ENCODE peak calls at places on chromosomes 6 and 20, in seven cellular contexts. W is lower leg skin, L is progenitor cell of endocrine pancreas, F is glutamatergic neuron, K is ovary, X is upper lobe of right lung, U is tibial artery. V is an unnamed sample.
A peak's percentile ranks its signal among the peaks of the same experiment; 100 is the strongest.

GRCh38 chr20:55348201-55348600 is 657.1 kb downstream of the CBLN4 start:
- DNase-seq in K (no peak), U (no peak), X (no peak), L (no peak), W (no peak), F (no peak), V (no peak)

GRCh38 chr6:47283993-47284392 is 25.7 kb downstream of the TNFRSF21 start:
- DNase-seq in X (no peak), W (no peak), U (no peak), K (no peak), L (no peak), F (no peak), V (no peak)

GRCh38 chr20:44618318-44618731 is 33.2 kb downstream of the ADA start:
- DNase-seq in K (peak; percentile 45), F (no peak), U (no peak), L (no peak), X (peak; percentile 66), W (no peak), V (no peak)

GRCh38 chr6:92354270-92354831 is 1065.0 kb downstream of the EPHA7 start:
- DNase-seq in F (no peak), W (no peak), K (no peak), L (no peak), U (no peak), X (no peak), V (no peak)

GRCh38 chr6:53529324-53530036 is 15.4 kb downstream of the GCLC start:
- DNase-seq in L (no peak), X (no peak), U (no peak), K (no peak), F (peak; percentile 19), W (no peak), V (no peak)

GRCh38 chr6:89605861-89606260 is 32.7 kb downstream of the LYRM2 start:
- DNase-seq in F (no peak), L (no peak), W (no peak), X (no peak), K (no peak), U (no peak), V (no peak)

GRCh38 chr6:151413372-151414145 is 22.2 kb upstream of the ZBTB2 start:
- DNase-seq in K (no peak), W (no peak), U (no peak), L (no peak), F (no peak), X (no peak), V (no peak)

GRCh38 chr6:108850669-108851467 is 2.6 kb downstream of the ARMC2 start:
- DNase-seq in U (peak; percentile 64), W (no peak), L (no peak), X (no peak), K (peak; percentile 45), F (no peak), V (no peak)

GRCh38 chr20:3704085-3704484 is 8.3 kb downstream of the SIGLEC1 start:
- DNase-seq in W (no peak), F (no peak), U (no peak), L (no peak), X (peak; percentile 55), K (no peak), V (no peak)

GRCh38 chr6:137641474-137642077 is 147.4 kb upstream of the OLIG3 start:
- DNase-seq in W (peak; percentile 89), X (peak; percentile 67), K (peak; percentile 73), F (peak; percentile 56), L (peak; percentile 46), U (peak; percentile 69), V (peak; percentile 58)

GRCh38 chr20:44738779-44739477 is 6.7 kb upstream of the KCNK15 start:
- DNase-seq in F (peak; percentile 59), K (peak; percentile 57), L (no peak), W (no peak), X (no peak), U (peak; percentile 72), V (peak; percentile 79)

GRCh38 chr20:25247100-25247665 is 702 bp upstream of the PYGB start:
- DNase-seq in W (peak; percentile 93), L (peak; percentile 25), X (peak; percentile 82), U (peak; percentile 82), F (peak; percentile 71), K (peak; percentile 61), V (peak; percentile 73)

GRCh38 chr20:44475694-44476560 is at the start of gene TTPAL:
- DNase-seq in K (peak; percentile 95), W (peak; percentile 97), U (peak; percentile 82), F (peak; percentile 90), L (peak; percentile 79), X (peak; percentile 96), V (peak; percentile 78)

GRCh38 chr6:100721256-100721655 is 159.9 kb downstream of the ASCC3 start:
- DNase-seq in F (no peak), K (no peak), X (no peak), W (no peak), U (no peak), L (no peak), V (no peak)

GRCh38 chr6:159908535-159908934 is 17.7 kb downstream of the MAS1 start:
- DNase-seq in K (no peak), X (no peak), U (no peak), L (no peak), F (no peak), W (no peak), V (no peak)

GRCh38 chr6:109925060-109925459 is 53.1 kb upstream of the GPR6 start:
- DNase-seq in F (no peak), U (no peak), L (no peak), X (no peak), W (peak; percentile 15), K (no peak), V (no peak)

GRCh38 chr6:27168108-27168507 is 79.4 kb upstream of the PRSS16 start:
- DNase-seq in U (no peak), W (no peak), L (no peak), K (no peak), X (no peak), F (no peak), V (no peak)

GRCh38 chr20:51639206-51639832 is 96.8 kb upstream of the NFATC2 start:
- DNase-seq in X (no peak), U (peak; percentile 76), F (peak; percentile 89), W (peak; percentile 93), L (peak; percentile 69), K (peak; percentile 83), V (peak; percentile 69)

DNA sequence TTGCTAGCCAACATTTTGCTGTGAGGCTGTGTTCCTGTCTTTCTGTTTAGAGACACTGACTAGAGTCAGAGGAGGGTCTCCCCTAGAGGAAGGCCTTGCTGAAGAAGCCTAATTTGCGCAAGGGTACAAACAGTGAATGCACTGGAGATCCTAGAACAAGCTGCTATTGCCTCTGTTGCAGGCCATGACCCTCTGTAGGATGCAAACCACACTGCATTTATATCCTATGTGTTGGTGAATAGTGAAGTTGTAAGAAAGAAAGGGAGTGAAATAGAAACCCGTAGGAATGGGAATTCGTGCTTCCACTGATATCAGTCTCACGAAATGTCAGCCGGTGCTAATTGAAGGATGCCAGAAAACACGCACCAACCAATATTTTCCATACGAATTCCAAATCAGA is 88.2 kb downstream of the GJA1 start:
- DNase-seq in L (no peak), U (no peak), X (no peak), F (no peak), W (no peak), K (no peak), V (no peak)
- TF ChIP-seq CTCF in L (no peak), U (no peak), X (no peak), F (no peak), W (no peak), K (no peak), V (no peak)

GRCh38 chr6:30112402-30113376 is at the start of gene TRIM31:
- DNase-seq in X (no peak), U (no peak), L (no peak), F (no peak), W (no peak), K (no peak), V (no peak)

GRCh38 chr6:30113377-30113759 is 478 bp upstream of the TRIM31 start:
- DNase-seq in W (no peak), K (no peak), U (no peak), F (no peak), X (no peak), L (no peak), V (no peak)

GRCh38 chr6:30113843-30114242 is 953 bp upstream of the TRIM31 start:
- DNase-seq in F (no peak), L (no peak), K (no peak), X (no peak), W (no peak), U (no peak), V (no peak)

GRCh38 chr6:30121446-30122065 is 8.7 kb upstream of the TRIM31 start:
- DNase-seq in L (no peak), U (no peak), X (no peak), F (no peak), K (no peak), W (no peak), V (no peak)

GRCh38 chr6:30116724-30117123 is 3.8 kb upstream of the TRIM31 start:
- DNase-seq in L (no peak), K (no peak), F (no peak), W (no peak), U (no peak), X (no peak), V (no peak)
- TF ChIP-seq CTCF in L (peak; percentile 23), K (no peak), F (peak; percentile 47), W (no peak), U (no peak), X (no peak), V (no peak)

GRCh38 chr6:16486661-16487060 is 248.3 kb downstream of the GMPR start:
- DNase-seq in K (no peak), U (no peak), L (no peak), F (no peak), X (no peak), W (no peak), V (peak; percentile 21)

GRCh38 chr6:16480780-16481179 is 242.4 kb downstream of the GMPR start:
- DNase-seq in X (no peak), U (no peak), W (no peak), L (no peak), K (no peak), F (no peak), V (no peak)

GRCh38 chr6:16481680-16482079 is 243.3 kb downstream of the GMPR start:
- DNase-seq in U (no peak), W (no peak), F (no peak), X (no peak), L (no peak), K (no peak), V (no peak)

GRCh38 chr6:16483315-16483875 is 245.0 kb downstream of the GMPR start:
- DNase-seq in X (no peak), L (no peak), U (no peak), K (no peak), F (no peak), W (no peak), V (no peak)

DNA sequence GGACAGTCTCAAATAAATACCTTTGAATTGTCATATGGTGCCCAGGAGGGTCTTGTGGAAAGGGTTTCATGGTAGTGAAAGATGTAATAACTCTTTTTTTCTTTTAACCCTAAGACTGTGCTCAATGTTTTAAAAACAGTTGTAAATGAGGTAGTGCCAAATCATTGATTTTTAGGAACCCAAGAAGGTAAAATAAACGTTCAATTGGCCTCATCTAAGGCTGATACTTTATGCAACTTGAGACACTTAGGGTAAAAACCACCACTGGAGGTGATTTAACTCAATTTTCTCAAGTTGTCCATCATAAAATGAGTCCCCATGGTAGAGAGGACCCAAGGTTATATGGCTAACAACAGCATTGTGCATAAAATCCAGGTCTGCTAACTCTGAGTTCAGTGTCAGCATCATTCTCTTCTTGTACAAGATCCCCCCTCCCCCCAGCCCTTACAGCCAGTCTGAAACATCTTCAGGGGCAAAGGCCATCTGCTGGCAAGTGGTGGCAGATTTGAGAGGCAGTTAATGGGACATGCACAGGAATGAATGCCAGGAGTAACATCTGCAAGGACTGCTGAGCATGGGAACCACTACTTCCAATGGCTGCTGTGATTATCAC is 244.4 kb downstream of the GMPR start:
- DNase-seq in K (no peak), W (no peak), L (no peak), U (no peak), X (no peak), F (no peak), V (no peak)
- TF ChIP-seq CTCF in K (no peak), W (no peak), L (no peak), U (no peak), X (no peak), F (no peak), V (no peak)

GRCh38 chr6:135087803-135088202 is 33.2 kb upstream of the HBS1L start:
- DNase-seq in K (no peak), U (no peak), L (no peak), F (no peak), X (no peak), W (no peak), V (no peak)
- TF ChIP-seq CTCF in K (no peak), U (no peak), L (no peak), F (no peak), X (no peak), W (no peak), V (no peak)

V was measured in dorsolateral prefrontal cortex.